ENCODE peak calls at places on chromosomes 13 and 19, in eight cellular contexts. T is effector memory CD4-positive, alpha-beta T cell; P is esophagus muscularis mucosa; J is heart right ventricle; K is CD4-positive, alpha-beta memory T cell; Y is CD8-positive, alpha-beta T cell; E is H9; U is tibial artery. R is an unnamed sample. For H3K4me1, the result is how much of the 10 kb centered on the place peaks cover.

GRCh38 chr13:23349127-23349897 is 84.2 kb downstream of the SACS start:
- DNase-seq in E (no peak), U (no peak), P (no peak), K (no peak), Y (no peak), J (no peak), T (no peak), R (no peak)

GRCh38 chr19:55258476-55258827 is 365 bp downstream of the PPP6R1 start:
- DNase-seq in T (peak), J (no peak), U (no peak), E (no peak), Y (no peak), P (no peak), K (no peak), R (no peak)

GRCh38 chr19:31668916-31669315 is 319.7 kb upstream of the TSHZ3 start:
- DNase-seq in K (no peak), E (no peak), J (no peak), T (no peak), U (no peak), P (peak), Y (no peak), R (no peak)

GRCh38 chr19:58471736-58472135 is 4.4 kb upstream of the ZNF446 start:
- DNase-seq in Y (no peak), U (no peak), E (peak), T (no peak), J (no peak), P (no peak), K (no peak), R (no peak)

GRCh38 chr19:11168568-11168967 is 13.0 kb upstream of the SPC24 start:
- DNase-seq in J (no peak), Y (no peak), U (peak), E (no peak), T (no peak), P (no peak), K (no peak), R (no peak)

GRCh38 chr13:103523853-103524252 is 457.6 kb upstream of the SLC10A2 start:
- DNase-seq in T (no peak), Y (no peak), U (no peak), K (no peak), J (no peak), P (no peak), E (no peak), R (no peak)

GRCh38 chr13:48629282-48629681 is 24.4 kb upstream of the CYSLTR2 start:
- DNase-seq in E (no peak), Y (no peak), J (no peak), K (no peak), T (no peak), P (peak), U (no peak), R (no peak)

GRCh38 chr13:98690348-98691041 is 62.0 kb downstream of the SLC15A1 start:
- DNase-seq in J (no peak), U (no peak), K (no peak), E (no peak), Y (no peak), P (no peak), T (no peak), R (no peak)

GRCh38 chr19:38452430-38453366 is 19.2 kb downstream of the RYR1 start:
- DNase-seq in E (peak), P (no peak), Y (no peak), U (no peak), J (no peak), T (no peak), K (no peak), R (peak)

GRCh38 chr13:41581884-41582547 is 124.7 kb downstream of the RGCC start:
- DNase-seq in K (no peak), Y (no peak), J (no peak), U (no peak), P (no peak), T (no peak), E (no peak), R (no peak)

GRCh38 chr19:38917921-38918491 is 6.0 kb upstream of the CCER2 start:
- DNase-seq in Y (no peak), U (peak), E (no peak), J (no peak), K (no peak), P (no peak), T (no peak), R (no peak)

GRCh38 chr13:85347251-85347650 is 452.0 kb downstream of the SLITRK6 start:
- DNase-seq in T (no peak), P (no peak), E (no peak), K (no peak), Y (no peak), U (no peak), J (no peak), R (no peak)

GRCh38 chr13:63201493-63201892 is 1785.8 kb upstream of the PCDH20 start:
- DNase-seq in P (no peak), Y (no peak), U (no peak), J (no peak), K (no peak), T (no peak), E (no peak), R (no peak)

GRCh38 chr19:53868091-53868891 is 608 bp downstream of the MYADM start:
- DNase-seq in Y (no peak), K (peak), E (peak), U (peak), J (peak), P (no peak), T (peak), R (peak)

DNA sequence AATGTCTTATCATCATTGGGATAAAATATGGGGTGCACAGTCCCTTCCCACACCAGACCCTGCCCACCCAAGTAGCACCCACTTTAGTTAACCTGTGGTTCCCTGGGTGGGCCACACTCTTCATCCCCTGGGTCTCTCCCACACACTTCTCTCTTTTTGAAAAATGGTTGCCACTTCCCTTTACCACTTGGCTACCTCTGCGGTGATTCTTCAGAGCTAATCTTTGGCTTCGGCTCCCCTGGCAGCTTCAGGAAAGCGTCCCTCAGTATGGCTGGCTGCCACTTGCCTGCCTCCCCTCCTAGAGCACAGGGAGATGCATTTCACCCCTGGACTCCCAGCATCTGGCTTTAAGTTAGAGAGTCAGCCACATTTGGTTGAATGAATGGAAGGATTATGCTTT is 18.2 kb downstream of the CCNA1 start:
- DNase-seq in P (no peak), E (no peak), T (no peak), U (no peak), Y (no peak), K (no peak), J (no peak), R (no peak)
- H3K4me1 ChIP-seq in P (under half), E (under half), T (under half), U (under half), Y (under half), K (under half), J (under half), R (under half)

DNA sequence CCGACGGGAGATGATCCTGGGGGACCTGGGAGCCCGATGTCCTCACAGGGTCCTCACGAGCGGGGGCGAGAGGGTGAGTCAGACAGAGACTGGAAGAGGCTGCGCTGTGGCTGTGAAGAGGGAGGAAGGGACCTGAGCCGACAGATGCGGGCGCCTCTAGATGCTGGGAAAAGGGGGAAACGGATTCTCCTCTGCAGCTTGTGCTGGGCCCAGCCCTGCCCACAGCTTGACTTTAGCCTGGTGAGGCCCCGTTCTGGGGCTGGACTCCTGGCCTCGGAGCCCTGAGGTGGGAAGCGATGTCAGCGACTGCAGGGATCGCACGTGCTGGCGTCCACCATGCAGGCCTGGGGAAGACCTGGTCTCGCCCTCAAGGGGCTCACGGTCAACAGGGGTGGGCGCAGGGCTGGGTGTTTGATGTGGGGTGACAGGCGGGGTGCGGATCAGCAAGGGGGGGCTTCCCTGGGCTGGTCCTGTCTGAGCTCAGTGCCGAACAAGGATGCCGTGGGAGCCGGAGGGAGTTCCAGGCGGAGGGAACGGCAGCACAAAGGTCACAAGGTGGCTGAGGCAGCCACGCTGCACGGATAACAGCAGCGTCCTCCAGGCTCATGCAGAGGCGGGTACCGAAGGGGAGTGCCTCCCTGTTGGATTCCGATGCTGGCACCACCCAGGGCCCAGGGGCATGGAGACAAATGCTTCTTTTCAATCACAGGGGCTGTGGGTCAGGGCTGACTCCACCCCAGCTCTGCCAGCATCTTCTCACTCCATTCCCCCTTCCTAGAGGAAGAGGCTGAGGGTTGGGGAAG is 31.7 kb downstream of the PIP5K1C start:
- DNase-seq in P (no peak), E (no peak), U (no peak), K (no peak), Y (no peak), T (no peak), J (no peak), R (no peak)
- H3K4me1 ChIP-seq in P (half or more), E (under half), U (half or more), K (under half), Y (under half), T (under half), J (half or more), R (under half)

GRCh38 chr13:44575741-44576395 is at the start of gene TSC22D1:
- DNase-seq in Y (peak), K (peak), T (peak), U (peak), P (no peak), E (peak), J (peak), R (peak)
- H3K4me1 ChIP-seq in Y (under half), K (half or more), T (under half), U (under half), P (half or more), E (under half), J (under half), R (under half)

GRCh38 chr19:13033819-13034611 is 38.7 kb downstream of the NFIX start:
- DNase-seq in K (no peak), P (no peak), E (peak), U (peak), Y (peak), J (peak), T (no peak), R (peak)

GRCh38 chr19:13033244-13033643 is 38.0 kb downstream of the NFIX start:
- DNase-seq in E (no peak), T (no peak), J (no peak), P (no peak), K (no peak), U (no peak), Y (no peak), R (no peak)

GRCh38 chr19:13029893-13030292 is 34.6 kb downstream of the NFIX start:
- DNase-seq in P (no peak), Y (no peak), E (peak), T (no peak), J (no peak), U (peak), K (no peak), R (peak)

GRCh38 chr19:13032837-13033236 is 37.6 kb downstream of the NFIX start:
- DNase-seq in P (no peak), J (no peak), T (no peak), E (no peak), Y (no peak), K (no peak), U (no peak), R (no peak)

GRCh38 chr19:13031917-13032623 is 36.8 kb downstream of the NFIX start:
- DNase-seq in E (no peak), Y (no peak), T (no peak), J (no peak), K (no peak), P (no peak), U (no peak), R (no peak)
- H3K4me1 ChIP-seq in E (under half), Y (under half), T (under half), J (half or more), K (under half), P (half or more), U (half or more), R (under half)

DNA sequence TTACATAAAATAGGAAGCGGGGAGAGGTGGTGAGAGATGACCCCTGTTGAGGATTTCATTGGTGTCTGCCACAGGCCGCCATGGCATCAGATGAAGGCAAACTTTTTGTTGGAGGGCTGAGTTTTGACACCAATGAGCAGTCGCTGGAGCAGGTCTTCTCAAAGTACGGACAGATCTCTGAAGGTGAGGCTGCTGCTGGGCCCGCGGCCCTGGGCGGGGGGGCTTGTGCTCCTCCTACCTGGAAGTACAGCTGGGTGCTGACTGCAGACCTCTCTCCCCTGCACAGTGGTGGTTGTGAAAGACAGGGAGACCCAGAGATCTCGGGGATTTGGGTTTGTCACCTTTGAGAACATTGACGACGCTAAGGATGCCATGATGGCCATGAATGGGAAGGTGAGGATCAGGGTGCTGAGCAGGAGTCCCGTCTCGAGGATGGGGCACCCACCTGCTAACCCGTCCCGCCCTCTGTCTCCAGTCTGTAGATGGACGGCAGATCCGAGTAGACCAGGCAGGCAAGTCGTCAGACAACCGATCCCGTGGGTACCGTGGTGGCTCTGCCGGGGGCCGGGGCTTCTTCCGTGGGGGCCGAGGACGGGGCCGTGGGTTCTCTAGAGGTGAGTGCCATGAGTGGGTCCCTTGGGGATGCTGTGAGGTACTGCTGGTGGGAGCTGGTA is 1.9 kb downstream of the CIRBP start:
- DNase-seq in J (no peak), P (no peak), E (no peak), Y (no peak), K (no peak), U (no peak), T (no peak), R (no peak)
- H3K4me1 ChIP-seq in J (half or more), P (half or more), E (under half), Y (half or more), K (half or more), U (half or more), T (half or more), R (under half)

DNA sequence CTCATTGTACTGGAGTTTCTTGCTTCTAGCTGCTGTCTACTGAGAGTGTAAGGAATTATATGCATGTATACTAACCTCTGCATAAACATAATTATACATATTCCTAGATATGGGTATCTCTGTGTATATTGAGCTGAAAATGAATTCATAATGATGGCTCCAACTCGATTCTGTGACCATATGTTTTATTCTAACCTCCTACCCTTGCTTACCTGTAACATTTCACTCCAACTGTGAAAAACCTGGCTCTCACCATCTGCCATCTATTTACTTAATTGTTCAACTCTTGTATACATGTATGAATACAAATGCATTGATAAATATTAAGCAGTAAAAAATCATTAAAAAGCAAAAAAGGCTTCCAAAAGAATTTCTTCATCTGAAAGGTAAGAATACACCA is 1729.5 kb upstream of the SPRY2 start:
- DNase-seq in K (no peak), Y (no peak), T (no peak), P (no peak), E (no peak), J (no peak), U (no peak), R (no peak)
- H3K4me1 ChIP-seq in K (under half), Y (under half), T (under half), P (under half), E (under half), J (under half), U (under half), R (under half)

R was measured in endodermal cell.